ENCODE peak calls at places on chromosomes 1 and 21, in four cellular contexts. R, J, N and V are unnamed samples. For H3K36me3, the result is how much of the 10 kb centered on the place peaks cover.

GRCh38 chr1:47495176-47495713 is 57.4 kb downstream of the FOXD2 start:
- DNase-seq in R (no peak), J (no peak), N (no peak), V (no peak)

GRCh38 chr1:246324711-246325110 is 182.4 kb downstream of the SMYD3 start:
- DNase-seq in R (peak), J (no peak), N (no peak), V (no peak)

GRCh38 chr21:24205317-24205716 is 1402.0 kb downstream of the MRPL39 start:
- DNase-seq in R (no peak), J (no peak), N (no peak), V (no peak)

GRCh38 chr21:41009398-41010177 is 158.4 kb upstream of the BACE2 start:
- DNase-seq in R (no peak), J (peak), N (no peak), V (no peak)

GRCh38 chr1:204127597-204128242 is 24.1 kb downstream of the ETNK2 start:
- DNase-seq in R (peak), J (peak), N (peak), V (no peak)

GRCh38 chr1:165481820-165482532 is 37.0 kb upstream of the RXRG start:
- DNase-seq in R (peak), J (no peak), N (no peak), V (no peak)

GRCh38 chr1:153921803-153922075 is 1.0 kb downstream of the GATAD2B start:
- DNase-seq in R (peak), J (peak), N (no peak), V (no peak)

GRCh38 chr1:45968941-45969666 is 163.3 kb downstream of the PIK3R3 start:
- DNase-seq in R (no peak), J (no peak), N (no peak), V (no peak)

GRCh38 chr1:226873771-226874578 is 3.6 kb downstream of the PSEN2 start:
- DNase-seq in R (no peak), J (no peak), N (peak), V (no peak)

GRCh38 chr1:171566467-171566866 is 55.6 kb upstream of the MYOCOS start:
- DNase-seq in R (no peak), J (no peak), N (no peak), V (no peak)

GRCh38 chr1:41626616-41627375 is 142.3 kb upstream of the EDN2 start:
- DNase-seq in R (peak), J (no peak), N (no peak), V (no peak)

GRCh38 chr1:83999316-83999819 is 436 bp upstream of the TTLL7 start:
- DNase-seq in R (no peak), J (peak), N (peak), V (peak)

GRCh38 chr1:161038523-161039153 is at the start of gene TSTD1:
- DNase-seq in R (peak), J (peak), N (peak), V (peak)

GRCh38 chr1:20660363-20661234 is 570 bp downstream of the DDOST start:
- DNase-seq in R (no peak), J (no peak), N (no peak), V (no peak)

DNA sequence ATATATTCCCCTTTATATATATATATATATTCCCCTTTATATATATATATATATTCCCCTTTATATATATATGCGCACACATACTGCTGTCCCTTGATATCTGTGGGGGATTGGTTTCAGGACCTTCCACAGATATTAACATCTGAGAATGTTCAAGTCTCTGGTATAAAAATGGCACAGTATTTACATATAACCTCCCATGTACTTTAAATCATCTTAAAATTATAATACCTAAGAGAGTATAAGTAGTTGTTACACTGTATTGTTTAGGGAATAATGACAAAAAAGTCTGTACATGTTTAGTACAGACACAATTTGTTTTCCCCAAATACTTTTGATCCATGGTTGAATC is 45.8 kb downstream of the NR5A2 start:
- DNase-seq in R (no peak), J (no peak), N (no peak), V (no peak)
- H3K4me3 ChIP-seq in R (no peak), J (no peak), N (no peak), V (no peak)

DNA sequence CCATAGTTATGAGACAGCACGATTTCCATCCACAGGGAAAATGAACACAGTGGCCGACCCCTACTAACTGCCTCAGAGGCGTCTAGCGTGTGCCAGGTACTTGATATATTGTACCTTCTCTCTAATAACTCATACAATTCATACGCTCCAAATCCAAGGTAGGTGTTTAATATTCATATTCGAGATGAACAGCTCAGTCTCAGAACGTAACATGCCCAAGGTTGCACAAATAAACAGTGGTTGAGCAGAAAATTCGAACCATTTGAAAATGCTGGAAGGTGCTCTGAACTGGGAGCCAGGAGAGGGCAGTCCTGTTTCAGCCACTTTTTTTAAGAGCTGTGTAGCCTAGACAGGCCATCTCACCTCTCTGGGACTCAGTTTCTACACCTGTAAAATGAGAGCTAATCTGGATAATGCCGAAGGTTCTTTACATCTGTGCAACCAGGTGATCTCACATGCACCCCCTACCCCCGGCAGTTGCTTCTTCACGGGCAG is 7.9 kb downstream of the SLC45A3 start:
- DNase-seq in R (no peak), J (no peak), N (no peak), V (no peak)
- TF ChIP-seq CTCF in R (no peak), J (no peak), N (no peak), V (no peak)

GRCh38 chr1:53276153-53276901 is 38.0 kb upstream of the MAGOH start:
- DNase-seq in R (no peak), J (no peak), N (no peak), V (no peak)

GRCh38 chr1:53276902-53277281 is 38.6 kb upstream of the MAGOH start:
- DNase-seq in R (no peak), J (no peak), N (no peak), V (no peak)

GRCh38 chr1:53277326-53277725 is 39.0 kb upstream of the MAGOH start:
- DNase-seq in R (no peak), J (no peak), N (no peak), V (no peak)

GRCh38 chr1:53279556-53280160 is 41.3 kb upstream of the MAGOH start:
- DNase-seq in R (no peak), J (no peak), N (no peak), V (no peak)

DNA sequence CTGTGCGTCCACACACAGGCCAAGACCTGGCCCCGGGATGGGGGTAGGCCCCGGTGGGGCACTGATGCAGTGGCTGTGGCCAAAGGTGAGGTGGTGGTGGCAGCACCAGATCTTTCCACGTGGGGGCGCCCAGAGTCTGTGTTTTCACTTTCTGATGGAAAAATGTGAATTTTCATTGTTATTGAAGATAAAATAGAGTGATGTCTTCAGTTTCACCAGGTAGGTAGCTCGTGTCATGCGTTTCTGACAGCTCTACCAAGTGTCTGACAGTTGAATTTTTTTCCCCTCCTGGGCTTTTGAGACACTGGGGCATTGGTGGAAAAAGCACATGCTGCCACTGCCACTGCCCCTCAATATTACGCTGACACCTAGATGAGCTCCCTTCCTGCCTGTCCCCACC is 40.0 kb upstream of the MAGOH start:
- DNase-seq in R (peak), J (no peak), N (peak), V (no peak)
- H3K36me3 ChIP-seq in R (under half), J (under half), N (under half), V (under half)

GRCh38 chr1:11802973-11803885 is 2.5 kb downstream of the MTHFR start:
- DNase-seq in R (peak), J (peak), N (peak), V (peak)

GRCh38 chr1:11805454-11806306 is at the start of the genes CLCN6 and MTHFR:
- DNase-seq in R (peak), J (peak), N (peak), V (peak)

GRCh38 chr1:11804666-11805453 is 904 bp downstream of the MTHFR start:
- DNase-seq in R (peak), J (peak), N (peak), V (no peak)

GRCh38 chr1:11806307-11806936 is 431 bp downstream of the CLCN6 start:
- DNase-seq in R (peak), J (no peak), N (no peak), V (no peak)

GRCh38 chr1:11807087-11807486 is 1.1 kb downstream of the CLCN6 start:
- DNase-seq in R (no peak), J (no peak), N (no peak), V (no peak)
- H3K4me3 ChIP-seq in R (peak), J (peak), N (peak), V (peak)

GRCh38 chr1:229557913-229558414 is 543 bp downstream of the ABCB10 start:
- DNase-seq in R (peak), J (peak), N (peak), V (peak)
- TF ChIP-seq CTCF in R (peak), J (peak), N (no peak), V (peak)

DNA sequence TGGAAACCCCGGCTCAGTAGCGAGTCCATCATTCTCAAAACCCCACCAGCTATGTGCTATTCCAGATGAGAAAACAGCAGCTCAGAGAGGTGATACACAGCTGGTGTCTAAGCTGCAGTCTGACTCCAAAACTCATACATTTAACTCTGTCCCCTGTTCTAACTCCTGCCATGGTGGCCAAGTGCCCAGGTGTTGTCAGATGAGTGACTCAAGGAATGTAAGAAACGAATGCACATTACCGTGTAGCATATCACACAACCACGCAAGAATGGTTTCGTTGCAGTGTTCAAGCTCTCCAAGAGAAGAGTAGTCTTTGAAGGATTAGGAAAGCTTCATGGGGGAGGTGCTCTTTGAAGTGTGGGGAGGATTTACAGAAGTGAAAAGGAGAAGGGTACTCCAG is 4.7 kb upstream of the XKR8 start:
- DNase-seq in R (no peak), J (no peak), N (no peak), V (no peak)
- H3K36me3 ChIP-seq in R (under half), J (under half), N (under half), V (under half)

GRCh38 chr1:1437033-1437903 is 1.8 kb downstream of the VWA1 start:
- DNase-seq in R (no peak), J (no peak), N (no peak), V (no peak)
- H3K4me3 ChIP-seq in R (no peak), J (no peak), N (peak), V (no peak)

GRCh38 chr1:2428490-2428889 is 16.1 kb upstream of the PEX10 start:
- DNase-seq in R (peak), J (no peak), N (no peak), V (no peak)

GRCh38 chr1:2431095-2431494 is 18.7 kb upstream of the PEX10 start:
- DNase-seq in R (peak), J (no peak), N (no peak), V (no peak)

GRCh38 chr1:2431503-2431902 is 19.1 kb upstream of the PEX10 start:
- DNase-seq in R (no peak), J (no peak), N (no peak), V (no peak)

GRCh38 chr1:2430592-2430973 is 18.2 kb upstream of the PEX10 start:
- DNase-seq in R (no peak), J (no peak), N (no peak), V (no peak)

GRCh38 chr1:2429780-2430591 is 17.6 kb upstream of the PEX10 start:
- DNase-seq in R (no peak), J (no peak), N (no peak), V (no peak)
- TF ChIP-seq CTCF in R (peak), J (peak), N (peak), V (peak)